ENCODE peak calls at places on chromosomes 11 and 22, in four cellular contexts. P is A549; J is fibroblast of the aortic adventitia; L is stimulated activated CD8-positive, alpha-beta memory T cell treated with anti-CD3 and anti-CD28 coated beads, Interleukin-15, amount 100 ng/mL, for 4 hours. R is an unnamed sample.

GRCh38 chr11:126628790-126629621 is 273.5 kb downstream of the ST3GAL4 start:
- DNase-seq in P (no peak), L (no peak), J (peak), R (no peak)

GRCh38 chr22:38981005-38981658 is 1.0 kb upstream of the APOBEC3B start:
- DNase-seq in P (peak), J (peak), L (no peak), R (no peak)

GRCh38 chr11:59173964-59174663 is 2.2 kb downstream of the DTX4 start:
- DNase-seq in L (no peak), J (no peak), P (no peak), R (no peak)

GRCh38 chr11:130315354-130315970 is 745 bp upstream of the ZBTB44 start:
- DNase-seq in P (no peak), L (peak), J (no peak), R (peak)

GRCh38 chr11:8531312-8531711 is 62.7 kb downstream of the STK33 start:
- DNase-seq in J (no peak), L (no peak), P (no peak), R (peak)

GRCh38 chr22:38144025-38144405 is 33.5 kb upstream of the BAIAP2L2 start:
- DNase-seq in J (no peak), P (peak), L (no peak), R (peak)

GRCh38 chr22:43487311-43488030 is 75.7 kb downstream of the MPPED1 start:
- DNase-seq in J (no peak), L (no peak), P (no peak), R (no peak)

GRCh38 chr11:69908511-69909220 is 89.5 kb upstream of the FGF3 start:
- DNase-seq in P (no peak), J (no peak), L (no peak), R (peak)

GRCh38 chr11:110962907-110963306 is 250.7 kb upstream of the ARHGAP20 start:
- DNase-seq in P (no peak), J (no peak), L (no peak), R (no peak)

GRCh38 chr11:65496304-65497140 is 2.3 kb upstream of the MALAT1 start:
- DNase-seq in P (no peak), L (no peak), J (peak), R (no peak)

GRCh38 chr11:78472905-78473304 is 55.3 kb upstream of the GAB2 start:
- DNase-seq in P (no peak), J (no peak), L (no peak), R (no peak)

GRCh38 chr11:1397146-1397861 is 7.6 kb downstream of the BRSK2 start:
- DNase-seq in P (no peak), L (no peak), J (no peak), R (peak)

GRCh38 chr11:45665206-45665932 is at the start of gene CHST1:
- DNase-seq in L (no peak), P (peak), J (no peak), R (peak)

GRCh38 chr11:130211781-130212401 is 52.3 kb downstream of the ST14 start:
- DNase-seq in P (no peak), L (no peak), J (no peak), R (no peak)

GRCh38 chr22:45891021-45891421 is 85.9 kb downstream of the WNT7B start:
- DNase-seq in J (no peak), P (no peak), L (no peak), R (peak)

GRCh38 chr11:31649567-31649966 is 140.0 kb downstream of the ELP4 start:
- DNase-seq in P (no peak), L (no peak), J (no peak), R (no peak)

GRCh38 chr11:75001686-75002085 is 13.0 kb downstream of the NEU3 start:
- DNase-seq in J (no peak), L (no peak), P (no peak), R (no peak)

GRCh38 chr11:121391914-121392313 is 60.2 kb upstream of the SORL1 start:
- DNase-seq in P (peak), J (peak), L (no peak), R (no peak)

GRCh38 chr11:34501962-34502361 is 11.6 kb downstream of the ELF5 start:
- DNase-seq in P (no peak), L (no peak), J (no peak), R (no peak)

GRCh38 chr22:25420925-25421904 is 143.3 kb upstream of the GRK3 start:
- DNase-seq in L (no peak), P (peak), J (peak), R (no peak)

GRCh38 chr11:59283825-59284772 is 71.4 kb upstream of the MPEG1 start:
- DNase-seq in P (peak), J (peak), L (peak), R (no peak)

GRCh38 chr11:65419773-65420481 is 2.7 kb upstream of the NEAT1 start:
- DNase-seq in L (no peak), J (peak), P (peak), R (peak)

GRCh38 chr22:27292542-27293298 is 508.8 kb downstream of the MN1 start:
- DNase-seq in J (no peak), P (no peak), L (no peak), R (no peak)

GRCh38 chr11:22192289-22192641 is 620 bp upstream of the ANO5 start:
- DNase-seq in J (no peak), P (peak), L (no peak), R (no peak)

GRCh38 chr11:11965656-11966353 is 42.6 kb downstream of the DKK3 start:
- DNase-seq in J (no peak), P (no peak), L (no peak), R (peak)

GRCh38 chr11:28529540-28530410 is 421.6 kb downstream of the METTL15 start:
- DNase-seq in L (no peak), J (peak), P (peak), R (no peak)

GRCh38 chr11:12921580-12922157 is 87.4 kb upstream of the RASSF10 start:
- DNase-seq in J (no peak), L (no peak), P (no peak), R (no peak)

GRCh38 chr11:20261526-20261925 is 101.3 kb upstream of the DBX1 start:
- DNase-seq in L (no peak), J (peak), P (no peak), R (no peak)

R was measured in Right ventricle myocardium superior.